ENCODE peak calls at places on chromosomes 1 and 21, in eight cellular contexts. O, K, Y, H, D, T, U and P are unnamed samples.

GRCh38 chr1:41192456-41193188 is 49.5 kb downstream of the SCMH1 start:
- DNase-seq in H (no peak), U (no peak), K (peak; percentile 51), D (no peak), O (no peak), T (no peak), Y (no peak), P (no peak)

GRCh38 chr1:222955964-222956363 is 141.1 kb downstream of the DISP1 start:
- DNase-seq in H (no peak), D (no peak), K (no peak), Y (no peak), U (no peak), O (no peak), T (no peak), P (no peak)

GRCh38 chr1:9605946-9606455 is 17.3 kb downstream of the TMEM201 start:
- DNase-seq in U (no peak), T (no peak), K (no peak), Y (no peak), O (no peak), H (no peak), D (no peak), P (no peak)

GRCh38 chr1:183318433-183318832 is 99.7 kb downstream of the NMNAT2 start:
- DNase-seq in D (peak; percentile 90), T (peak; percentile 89), U (peak; percentile 60), H (peak; percentile 12), O (peak; percentile 73), Y (peak; percentile 66), K (no peak), P (peak; percentile 79)

GRCh38 chr1:203127672-203128611 is at the start of gene ADORA1:
- DNase-seq in D (peak; percentile 65), O (peak; percentile 68), U (peak; percentile 38), H (peak; percentile 73), T (peak; percentile 70), K (peak; percentile 24), Y (peak; percentile 47), P (peak; percentile 85)

GRCh38 chr1:206487970-206488369 is 17.7 kb downstream of the IKBKE start:
- DNase-seq in H (no peak), Y (no peak), U (no peak), O (no peak), D (no peak), K (no peak), T (no peak), P (no peak)

GRCh38 chr21:15730484-15731242 is 881 bp downstream of the USP25 start:
- DNase-seq in U (peak; percentile 25), K (peak; percentile 42), H (peak; percentile 22), T (no peak), Y (no peak), D (peak; percentile 24), O (no peak), P (no peak)

GRCh38 chr1:12760256-12760795 is 13.2 kb upstream of the PRAMEF12 start:
- DNase-seq in Y (no peak), D (no peak), K (no peak), U (no peak), T (no peak), H (no peak), O (no peak), P (no peak)

GRCh38 chr1:2855206-2856075 is 53.9 kb upstream of the TTC34 start:
- DNase-seq in O (peak; percentile 35), U (no peak), D (no peak), H (no peak), Y (no peak), K (no peak), T (no peak), P (no peak)

GRCh38 chr1:109040627-109041613 is 982 bp downstream of the WDR47 start:
- DNase-seq in K (no peak), O (peak; percentile 58), T (peak; percentile 44), H (peak; percentile 42), Y (peak; percentile 2), U (peak; percentile 6), D (peak; percentile 16), P (no peak)

GRCh38 chr1:78114034-78114956 is 68.5 kb downstream of the GIPC2 start:
- DNase-seq in T (peak; percentile 78), Y (peak; percentile 19), U (peak; percentile 91), D (peak; percentile 87), O (no peak), H (no peak), K (peak; percentile 78), P (no peak)

GRCh38 chr1:3031401-3032221 is 10.3 kb downstream of the ACTRT2 start:
- DNase-seq in U (no peak), Y (no peak), K (no peak), T (no peak), H (no peak), O (no peak), D (no peak), P (peak; percentile 46)

GRCh38 chr1:39507230-39507928 is 15.9 kb downstream of the BMP8A start:
- DNase-seq in H (no peak), T (no peak), D (no peak), O (no peak), U (peak; percentile 27), Y (no peak), K (peak; percentile 98), P (no peak)

GRCh38 chr1:54543729-54544496 is 4.1 kb upstream of the ACOT11 start:
- DNase-seq in H (no peak), U (no peak), K (no peak), O (no peak), D (peak; percentile 57), Y (no peak), T (peak; percentile 78), P (no peak)

GRCh38 chr1:1085171-1085841 is 11.2 kb upstream of the RNF223 start:
- DNase-seq in T (no peak), K (no peak), H (no peak), U (no peak), Y (peak; percentile 1), O (no peak), D (no peak), P (peak; percentile 63)